ENCODE peak calls at places on chromosomes 16 and 17, in four cellular contexts. D is stomach; F is A673; H is CD8-positive, alpha-beta memory T cell. L is an unnamed sample.

GRCh38 chr16:72371307-72372081 is 199.5 kb upstream of the PMFBP1 start:
- DNase-seq in D (no peak), F (no peak), H (no peak), L (peak; percentile 49)

GRCh38 chr17:57954421-57955182 is 610 bp downstream of the CUEDC1 start:
- DNase-seq in D (peak; percentile 50), F (peak; percentile 95), H (no peak), L (peak; percentile 79)

GRCh38 chr16:86676216-86676800 is 98.0 kb downstream of the FOXL1 start:
- DNase-seq in D (no peak), F (no peak), H (no peak), L (no peak)

GRCh38 chr17:66330646-66331037 is 28.2 kb downstream of the PRKCA start:
- DNase-seq in D (no peak), F (peak; percentile 62), H (no peak), L (no peak)

GRCh38 chr16:3695610-3696369 is 21.5 kb downstream of the TRAP1 start:
- DNase-seq in D (peak; percentile 63), F (no peak), H (no peak), L (no peak)

GRCh38 chr16:47258874-47259461 is 115.2 kb upstream of the NETO2 start:
- DNase-seq in D (no peak), F (peak; percentile 56), H (no peak), L (peak; percentile 35)

GRCh38 chr17:45709889-45710288 is 74.2 kb upstream of the CRHR1 start:
- DNase-seq in D (no peak), F (no peak), H (no peak), L (no peak)

GRCh38 chr16:53207810-53208752 is 153.3 kb downstream of the CHD9 start:
- DNase-seq in D (peak; percentile 39), F (peak; percentile 94), H (peak; percentile 4), L (peak; percentile 67)

GRCh38 chr17:57033296-57033695 is 51.8 kb upstream of the AKAP1 start:
- DNase-seq in D (peak; percentile 30), F (no peak), H (no peak), L (no peak)

GRCh38 chr17:64357191-64357981 is 33.3 kb downstream of the PECAM1 start:
- DNase-seq in D (no peak), F (no peak), H (no peak), L (no peak)

GRCh38 chr17:2024572-2025219 is 438 bp downstream of the RTN4RL1 start:
- DNase-seq in D (no peak), F (no peak), H (no peak), L (no peak)

GRCh38 chr17:21330436-21331160 is 45.6 kb upstream of the KCNJ12 start:
- DNase-seq in D (no peak), F (no peak), H (no peak), L (no peak)

GRCh38 chr17:61816538-61816937 is 46.8 kb downstream of the BRIP1 start:
- DNase-seq in D (no peak), F (peak; percentile 7), H (no peak), L (no peak)

GRCh38 chr16:11140867-11141266 is 115.1 kb downstream of the SOCS1 start:
- DNase-seq in D (no peak), F (no peak), H (no peak), L (no peak)

GRCh38 chr17:81346090-81346907 is 49.0 kb upstream of the BAHCC1 start:
- DNase-seq in D (peak; percentile 99), F (peak; percentile 99), H (peak; percentile 84), L (peak; percentile 100)

GRCh38 chr17:15919466-15919865 is 25.5 kb upstream of the ADORA2B start:
- DNase-seq in D (no peak), F (no peak), H (no peak), L (no peak)

GRCh38 chr17:28889996-28890395 is 7.5 kb downstream of the FLOT2 start:
- DNase-seq in D (no peak), F (no peak), H (no peak), L (no peak)

GRCh38 chr17:78379134-78379497 is 667 bp downstream of the PGS1 start:
- DNase-seq in D (no peak), F (no peak), H (no peak), L (no peak)

GRCh38 chr17:15963670-15964110 is 18.8 kb downstream of the ADORA2B start:
- DNase-seq in D (no peak), F (no peak), H (no peak), L (no peak)

GRCh38 chr16:48852955-48853354 is 243.0 kb upstream of the N4BP1 start:
- DNase-seq in D (no peak), F (no peak), H (no peak), L (no peak)

GRCh38 chr17:31269597-31269996 is 27.4 kb downstream of the OMG start:
- DNase-seq in D (no peak), F (peak; percentile 4), H (no peak), L (no peak)

GRCh38 chr16:79598341-79599181 is 2.0 kb downstream of the MAF start:
- DNase-seq in D (peak; percentile 62), F (peak; percentile 21), H (peak; percentile 50), L (no peak)

GRCh38 chr16:78770353-78771091 is 671.1 kb downstream of the WWOX start:
- DNase-seq in D (peak; percentile 78), F (peak; percentile 82), H (peak; percentile 69), L (peak; percentile 16)

GRCh38 chr16:85798901-85799496 is 345 bp downstream of the EMC8 start:
- DNase-seq in D (no peak), F (no peak), H (no peak), L (peak; percentile 37)

GRCh38 chr17:835263-835662 is 53.1 kb downstream of the MRM3 start:
- DNase-seq in D (no peak), F (no peak), H (no peak), L (no peak)

GRCh38 chr16:25941800-25942558 is 250.2 kb downstream of the HS3ST4 start:
- DNase-seq in D (no peak), F (peak; percentile 16), H (no peak), L (no peak)

GRCh38 chr16:64440421-64440831 is 681.4 kb downstream of the CDH11 start:
- DNase-seq in D (no peak), F (no peak), H (no peak), L (no peak)

GRCh38 chr17:27296427-27296979 is 2.6 kb downstream of the WSB1 start:
- DNase-seq in D (no peak), F (no peak), H (no peak), L (no peak)

GRCh38 chr16:48366165-48367093 is 18.8 kb downstream of the SIAH1 start:
- DNase-seq in D (peak; percentile 53), F (peak; percentile 78), H (peak; percentile 49), L (peak; percentile 49)

GRCh38 chr16:89383095-89384003 is 107.0 kb downstream of the ANKRD11 start:
- DNase-seq in D (peak; percentile 71), F (no peak), H (no peak), L (peak; percentile 83)

GRCh38 chr16:75264999-75265910 is 13.8 kb upstream of the BCAR1 start:
- DNase-seq in D (peak; percentile 68), F (no peak), H (no peak), L (peak; percentile 58)

GRCh38 chr17:33086878-33087277 is 95.2 kb downstream of the SPACA3 start:
- DNase-seq in D (no peak), F (no peak), H (no peak), L (no peak)

GRCh38 chr16:52078716-52079655 is 468.0 kb downstream of the TOX3 start:
- DNase-seq in D (no peak), F (no peak), H (no peak), L (no peak)

GRCh38 chr16:985237-985636 is 3.7 kb downstream of the SOX8 start:
- DNase-seq in D (no peak), F (no peak), H (no peak), L (no peak)

GRCh38 chr16:11061629-11062270 is 117.4 kb downstream of the CLEC16A start:
- DNase-seq in D (no peak), F (no peak), H (no peak), L (no peak)

DNA sequence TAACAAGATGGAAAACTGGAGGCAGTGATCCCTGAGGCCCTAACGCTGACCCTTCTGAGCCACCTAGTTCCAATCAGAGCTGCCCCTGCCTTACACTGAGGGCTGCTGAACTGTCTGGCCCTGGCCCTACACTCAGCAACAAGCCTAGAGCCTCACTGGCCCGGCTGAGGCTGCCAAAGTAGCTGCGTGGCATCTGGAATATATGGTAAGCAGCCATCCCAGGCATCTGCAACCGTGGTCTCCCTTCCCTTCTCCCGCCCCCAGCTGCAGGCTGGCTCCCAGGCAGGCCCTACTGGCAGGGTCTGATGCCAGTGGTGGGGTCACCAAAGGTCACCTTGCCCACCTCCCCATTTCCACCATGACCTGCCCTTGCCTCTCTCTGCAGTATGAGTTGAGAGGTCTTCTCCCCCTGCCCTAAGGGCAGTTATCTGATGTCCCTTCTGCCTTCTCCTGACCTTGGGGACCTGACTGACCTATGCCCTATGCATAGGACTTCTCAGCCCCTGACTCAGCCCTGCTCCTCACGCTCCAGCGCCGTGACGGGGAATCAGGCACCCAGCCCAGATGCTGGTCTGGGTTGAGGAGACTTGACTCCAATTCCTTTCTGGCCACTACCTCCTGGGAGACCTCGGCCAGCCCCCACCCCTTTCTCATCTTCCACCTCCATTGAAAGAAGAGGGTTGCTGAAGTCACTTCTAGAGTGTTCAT is 45.3 kb downstream of the CPNE2 start:
- DNase-seq in D (no peak), F (no peak), H (no peak), L (no peak)
- H3K4me1 ChIP-seq in D (no peaks in the 10 kb centered on the region), F (peaks cover 26% of the 10 kb centered on the region), H (peaks cover 70% of the 10 kb centered on the region), L (no peaks in the 10 kb centered on the region)

GRCh38 chr16:55399911-55400310 is 75.9 kb downstream of the IRX6 start:
- DNase-seq in D (no peak), F (no peak), H (no peak), L (no peak)
- H3K4me1 ChIP-seq in D (no peaks in the 10 kb centered on the region), F (no peaks in the 10 kb centered on the region), H (no peaks in the 10 kb centered on the region), L (no peaks in the 10 kb centered on the region)

GRCh38 chr16:1996175-1996574 is 6.4 kb downstream of the SYNGR3 start:
- DNase-seq in D (no peak), F (no peak), H (no peak), L (no peak)
- H3K4me1 ChIP-seq in D (peaks cover 8% of the 10 kb centered on the region), F (no peaks in the 10 kb centered on the region), H (peaks cover 7% of the 10 kb centered on the region), L (no peaks in the 10 kb centered on the region)

GRCh38 chr16:8866884-8867482 is 1.8 kb downstream of the CARHSP1 start:
- DNase-seq in D (no peak), F (no peak), H (no peak), L (no peak)
- H3K4me1 ChIP-seq in D (peaks cover 52% of the 10 kb centered on the region), F (peaks cover 53% of the 10 kb centered on the region), H (peaks cover 30% of the 10 kb centered on the region), L (peaks cover 18% of the 10 kb centered on the region)

GRCh38 chr17:49755681-49756283 is 8.1 kb downstream of the FAM117A start:
- DNase-seq in D (no peak), F (no peak), H (no peak), L (no peak)
- H3K4me1 ChIP-seq in D (no peaks in the 10 kb centered on the region), F (no peaks in the 10 kb centered on the region), H (peaks cover 83% of the 10 kb centered on the region), L (peaks cover 9% of the 10 kb centered on the region)

L was measured in BE2C.